ENCODE peak calls at places on chromosomes 2 and 18, in four cellular contexts. L, K, S and P are unnamed samples.

GRCh38 chr2:56325661-56326345 is 142.0 kb downstream of the CCDC85A start:
- DNase-seq in S (no peak), K (no peak), L (no peak), P (no peak)

GRCh38 chr18:39521164-39521563 is 1955.6 kb upstream of the CELF4 start:
- DNase-seq in S (no peak), L (no peak), K (no peak), P (no peak)

GRCh38 chr2:195488567-195488966 is 168.5 kb upstream of the SLC39A10 start:
- DNase-seq in S (no peak), L (no peak), K (no peak), P (no peak)

GRCh38 chr2:211688196-211688595 is 850.4 kb downstream of the ERBB4 start:
- DNase-seq in K (no peak), S (no peak), L (no peak), P (peak)

GRCh38 chr2:164091673-164092072 is 355.9 kb upstream of the FIGN start:
- DNase-seq in S (no peak), K (no peak), L (no peak), P (no peak)

GRCh38 chr18:60060578-60060977 is 160.8 kb downstream of the PMAIP1 start:
- DNase-seq in K (no peak), S (no peak), L (no peak), P (no peak)

GRCh38 chr2:31580321-31581117 is at the start of gene SRD5A2:
- DNase-seq in L (no peak), S (no peak), K (no peak), P (peak)

GRCh38 chr2:195531754-195532153 is 125.3 kb upstream of the SLC39A10 start:
- DNase-seq in L (no peak), K (no peak), S (no peak), P (no peak)

GRCh38 chr2:215929602-215930335 is 83.6 kb downstream of the MREG start:
- DNase-seq in S (peak), L (no peak), K (no peak), P (no peak)

GRCh38 chr18:52313213-52313612 is 26.8 kb upstream of the DCC start:
- DNase-seq in S (peak), L (no peak), K (no peak), P (no peak)

GRCh38 chr2:26317377-26318105 is 28.4 kb upstream of the SELENOI start:
- DNase-seq in K (no peak), L (no peak), S (no peak), P (no peak)

GRCh38 chr2:46561731-46562450 is 82.5 kb downstream of the TMEM247 start:
- DNase-seq in K (no peak), S (no peak), L (no peak), P (no peak)

GRCh38 chr18:366466-367053 is 98.7 kb upstream of the THOC1 start:
- DNase-seq in K (no peak), S (no peak), L (no peak), P (no peak)

GRCh38 chr2:77767388-77768076 is 245.4 kb upstream of the LRRTM4 start:
- DNase-seq in L (no peak), K (no peak), S (no peak), P (no peak)

GRCh38 chr2:135662088-135662487 is 79.6 kb upstream of the UBXN4 start:
- DNase-seq in K (no peak), S (no peak), L (no peak), P (no peak)

DNA sequence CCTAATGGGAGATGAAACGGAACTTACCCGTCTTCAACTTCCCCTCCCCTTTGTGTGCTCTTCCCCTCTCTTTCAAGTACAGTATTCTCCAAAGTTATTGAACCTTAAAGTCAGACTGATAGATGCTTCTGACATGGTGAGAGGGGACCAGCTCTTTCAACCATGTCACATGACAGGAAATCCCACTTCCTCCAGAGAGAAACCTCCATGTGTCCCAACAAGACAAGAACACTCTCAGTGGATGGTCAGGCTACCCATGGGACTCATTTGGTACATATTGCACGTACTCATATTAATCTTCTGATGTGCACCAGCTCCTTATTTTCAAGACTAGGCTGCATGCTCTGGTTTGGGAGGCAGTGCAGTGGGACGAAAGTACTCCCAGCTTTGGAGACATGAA is 44.6 kb upstream of the REG3G start:
- DNase-seq in K (no peak), S (no peak), L (no peak), P (no peak)
- H3K27ac ChIP-seq in K (no peak), S (no peak), L (no peak), P (no peak)

GRCh38 chr2:239765076-239765845 is 259.9 kb downstream of the NDUFA10 start:
- DNase-seq in K (no peak), L (no peak), S (no peak), P (no peak)
- H3K27ac ChIP-seq in K (no peak), L (no peak), S (no peak), P (no peak)

GRCh38 chr2:232525796-232526195 is at the start of gene CHRND:
- DNase-seq in S (no peak), K (peak), L (no peak), P (peak)

GRCh38 chr2:232525199-232525598 is 761 bp upstream of the CHRND start:
- DNase-seq in K (no peak), L (no peak), S (no peak), P (no peak)

GRCh38 chr2:232524771-232525170 is 1.2 kb upstream of the CHRND start:
- DNase-seq in K (no peak), L (no peak), S (no peak), P (no peak)

GRCh38 chr2:232527905-232528470 is 2.0 kb downstream of the CHRND start:
- DNase-seq in L (no peak), K (no peak), S (no peak), P (no peak)

DNA sequence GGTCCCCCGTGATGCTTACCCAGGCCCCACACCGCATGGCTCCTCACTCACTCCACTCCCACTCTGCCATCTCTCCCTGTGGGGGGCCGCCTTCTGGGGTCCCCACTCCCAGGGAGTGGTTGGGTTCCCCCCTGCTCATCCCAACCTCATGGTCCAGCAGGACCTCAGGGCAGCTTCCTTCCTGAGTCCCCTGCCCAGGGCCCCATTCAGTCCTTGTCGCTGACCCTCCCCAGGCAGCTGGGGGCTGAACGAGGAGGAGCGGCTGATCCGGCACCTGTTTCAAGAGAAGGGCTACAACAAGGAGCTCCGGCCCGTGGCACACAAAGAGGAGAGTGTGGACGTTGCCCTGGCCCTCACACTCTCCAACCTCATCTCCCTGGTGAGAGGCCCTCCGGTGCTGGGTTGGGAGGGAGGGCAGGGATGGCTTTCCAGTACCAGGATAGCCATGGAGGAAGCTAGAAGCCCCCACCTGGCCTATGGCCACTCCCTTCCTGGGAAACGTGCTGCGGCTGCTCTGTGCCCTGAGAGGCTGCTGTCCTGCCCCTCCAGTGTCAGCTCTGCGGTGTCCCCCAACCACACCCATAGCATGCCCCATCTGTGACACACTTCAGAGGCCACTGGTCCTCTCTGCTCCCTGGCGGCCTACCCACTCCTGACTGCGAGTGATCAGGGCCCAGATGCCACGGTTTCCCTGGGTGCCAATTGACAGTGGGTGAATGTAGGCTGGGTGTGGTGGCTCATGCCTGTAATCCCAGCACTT is 516 bp downstream of the CHRND start:
- DNase-seq in L (no peak), K (no peak), S (no peak), P (no peak)
- H3K27ac ChIP-seq in L (no peak), K (no peak), S (no peak), P (no peak)

GRCh38 chr2:219280682-219281081 is 1.5 kb downstream of the DNAJB2 start:
- DNase-seq in S (no peak), K (no peak), L (peak), P (no peak)
- H3K27ac ChIP-seq in S (peak), K (no peak), L (peak), P (peak)

DNA sequence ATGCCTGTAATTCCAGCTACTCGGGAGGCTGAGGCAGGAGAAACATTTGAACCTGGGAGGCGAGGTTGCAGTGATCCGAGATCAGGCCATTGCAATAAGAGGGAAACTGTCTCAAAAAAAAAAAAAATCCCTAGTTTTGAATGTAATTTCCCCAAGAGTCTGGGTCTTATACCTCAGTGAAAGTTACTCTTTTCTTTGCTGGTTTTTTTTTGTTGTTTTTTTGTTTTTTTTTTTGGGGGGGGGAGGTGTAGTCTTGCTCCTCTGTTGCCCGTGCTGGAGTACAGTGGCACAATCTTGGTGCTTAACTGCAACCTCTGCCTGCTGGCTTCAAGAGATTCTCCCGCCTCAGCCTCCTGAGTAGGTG is 22.8 kb downstream of the EML4 start:
- DNase-seq in L (no peak), K (no peak), S (no peak), P (no peak)
- H3K27ac ChIP-seq in L (no peak), K (no peak), S (no peak), P (no peak)

DNA sequence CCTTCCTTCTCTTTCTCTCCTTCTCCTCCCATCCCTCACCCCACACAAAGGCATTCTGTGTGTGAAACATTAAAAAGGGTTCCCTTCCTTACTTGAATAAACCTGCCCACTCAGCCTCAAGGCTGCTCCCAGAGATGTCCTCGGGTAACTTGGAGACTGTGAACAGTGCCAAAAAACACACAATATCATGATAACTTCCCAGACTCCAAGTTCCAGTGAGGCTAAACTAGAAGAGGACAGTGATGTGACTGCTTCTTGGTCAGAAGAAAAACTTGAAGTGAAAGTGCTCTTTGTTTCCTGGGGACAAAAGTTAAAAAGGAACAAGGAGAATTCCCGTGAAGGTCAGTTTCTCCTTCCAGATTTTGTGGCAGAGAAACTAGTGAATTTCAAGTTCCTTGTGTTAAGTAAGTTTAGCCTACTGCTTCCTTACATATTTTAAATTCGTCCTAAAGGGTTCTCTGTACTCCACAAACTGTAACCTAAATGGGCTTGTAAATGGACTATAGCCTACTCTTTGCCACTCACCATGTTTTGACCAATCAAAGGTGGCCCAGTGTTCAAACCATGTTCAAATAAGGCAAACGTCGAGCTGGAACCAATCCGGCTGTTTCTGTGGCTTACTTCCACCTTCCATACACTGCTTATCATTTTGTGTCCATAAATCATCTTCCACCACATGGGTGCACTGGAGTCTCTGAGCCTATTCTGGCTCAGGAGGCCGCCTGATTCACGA is 20.5 kb downstream of the TPRKB start:
- DNase-seq in S (no peak), K (no peak), L (no peak), P (peak)
- H3K27ac ChIP-seq in S (no peak), K (no peak), L (no peak), P (peak)

GRCh38 chr2:226781471-226781870 is 18.1 kb downstream of the IRS1 start:
- DNase-seq in S (no peak), L (no peak), K (no peak), P (no peak)
- H3K27ac ChIP-seq in S (no peak), L (no peak), K (no peak), P (no peak)

GRCh38 chr2:168208652-168209051 is 38.7 kb downstream of the STK39 start:
- DNase-seq in S (no peak), K (no peak), L (no peak), P (no peak)
- H3K27ac ChIP-seq in S (no peak), K (no peak), L (no peak), P (no peak)

GRCh38 chr2:16314691-16315457 is 350.8 kb downstream of the CYRIA start:
- DNase-seq in S (no peak), K (no peak), L (no peak), P (no peak)
- H3K27ac ChIP-seq in S (no peak), K (no peak), L (no peak), P (no peak)

GRCh38 chr18:5294618-5295230 is 802 bp downstream of the ZBTB14 start:
- DNase-seq in L (peak), S (peak), K (peak), P (peak)

GRCh38 chr18:5295231-5295920 is at the start of gene ZBTB14:
- DNase-seq in K (peak), S (peak), L (peak), P (peak)

GRCh38 chr18:5296706-5297320 is 1.3 kb upstream of the ZBTB14 start:
- DNase-seq in K (peak), L (peak), S (peak), P (peak)

GRCh38 chr18:5295981-5296705 is 617 bp upstream of the ZBTB14 start:
- DNase-seq in S (peak), K (peak), L (peak), P (peak)

GRCh38 chr18:5294113-5294617 is 1.4 kb downstream of the ZBTB14 start:
- DNase-seq in L (peak), S (no peak), K (no peak), P (peak)
- H3K27ac ChIP-seq in L (peak), S (peak), K (peak), P (peak)